ENCODE peak calls at places on chromosomes 5 and 9, in ten cellular contexts. O is sigmoid colon, U is PC-3, K is cardiac fibroblast, Z is chondrocyte, C is body of pancreas, F is heart left ventricle, P is breast epithelium, I is tibial nerve, Q is HCT116. L is an unnamed sample.

GRCh38 chr5:1564182-1564748 is 40.5 kb upstream of the LPCAT1 start:
- DNase-seq in O (no peak), U (peak), K (peak), Z (no peak), C (no peak), F (peak), P (no peak), I (peak), Q (peak), L (peak)

GRCh38 chr9:112041536-112042243 is 133.4 kb downstream of the SUSD1 start:
- DNase-seq in O (peak), U (peak), K (peak), Z (peak), C (peak), F (peak), P (no peak), I (no peak), Q (peak), L (no peak)

GRCh38 chr5:34625246-34625645 is 30.9 kb upstream of the RAI14 start:
- DNase-seq in O (no peak), U (no peak), K (no peak), Z (no peak), C (no peak), F (no peak), P (no peak), I (no peak), Q (no peak), L (no peak)

GRCh38 chr5:132883261-132883834 is 9.9 kb downstream of the LEAP2 start:
- DNase-seq in O (peak), U (peak), K (peak), Z (no peak), C (peak), F (peak), P (peak), I (peak), Q (peak), L (no peak)

GRCh38 chr9:127361561-127361960 is 35.4 kb upstream of the SLC2A8 start:
- DNase-seq in O (no peak), U (no peak), K (no peak), Z (no peak), C (no peak), F (no peak), P (no peak), I (no peak), Q (no peak), L (no peak)

GRCh38 chr9:107389617-107390071 is 99.9 kb downstream of the KLF4 start:
- DNase-seq in O (peak), U (peak), K (peak), Z (no peak), C (peak), F (peak), P (peak), I (peak), Q (no peak), L (peak)

GRCh38 chr5:142568996-142569335 is 116.9 kb downstream of the FGF1 start:
- DNase-seq in O (no peak), U (no peak), K (no peak), Z (no peak), C (no peak), F (no peak), P (no peak), I (no peak), Q (no peak), L (no peak)

GRCh38 chr5:118548761-118549160 is 439.6 kb downstream of the DTWD2 start:
- DNase-seq in O (no peak), U (peak), K (peak), Z (no peak), C (no peak), F (no peak), P (no peak), I (no peak), Q (no peak), L (no peak)

GRCh38 chr9:133589454-133590227 is 19.5 kb downstream of the FAM163B start:
- DNase-seq in O (no peak), U (no peak), K (no peak), Z (no peak), C (no peak), F (no peak), P (no peak), I (no peak), Q (peak), L (no peak)

GRCh38 chr5:95961617-95962474 is at the start of gene ELL2:
- DNase-seq in O (peak), U (peak), K (peak), Z (peak), C (peak), F (peak), P (peak), I (peak), Q (peak), L (peak)

GRCh38 chr5:36692791-36693763 is 86.7 kb downstream of the SLC1A3 start:
- DNase-seq in O (peak), U (peak), K (peak), Z (no peak), C (peak), F (peak), P (peak), I (peak), Q (peak), L (peak)

GRCh38 chr5:134118212-134118611 is 3.7 kb downstream of the TCF7 start:
- DNase-seq in O (no peak), U (no peak), K (no peak), Z (no peak), C (no peak), F (no peak), P (no peak), I (no peak), Q (no peak), L (no peak)

GRCh38 chr9:119986205-119986604 is 593.8 kb downstream of the CDK5RAP2 start:
- DNase-seq in O (no peak), U (no peak), K (no peak), Z (no peak), C (no peak), F (no peak), P (no peak), I (no peak), Q (no peak), L (no peak)

GRCh38 chr9:134396258-134396742 is 70.0 kb downstream of the RXRA start:
- DNase-seq in O (no peak), U (no peak), K (no peak), Z (no peak), C (no peak), F (peak), P (no peak), I (no peak), Q (no peak), L (no peak)

GRCh38 chr9:4927043-4927471 is 58.0 kb upstream of the JAK2 start:
- DNase-seq in O (no peak), U (no peak), K (peak), Z (no peak), C (no peak), F (no peak), P (no peak), I (no peak), Q (no peak), L (no peak)

GRCh38 chr5:147685991-147686390 is 96.5 kb downstream of the JAKMIP2 start:
- DNase-seq in O (no peak), U (peak), K (no peak), Z (no peak), C (no peak), F (no peak), P (no peak), I (no peak), Q (no peak), L (no peak)

GRCh38 chr5:111772456-111772855 is 15.5 kb upstream of the NREP start:
- DNase-seq in O (no peak), U (peak), K (no peak), Z (no peak), C (no peak), F (no peak), P (no peak), I (no peak), Q (no peak), L (no peak)

GRCh38 chr9:89657765-89658164 is 53.0 kb downstream of the GADD45G start:
- DNase-seq in O (no peak), U (no peak), K (no peak), Z (no peak), C (no peak), F (no peak), P (no peak), I (no peak), Q (no peak), L (no peak)

GRCh38 chr5:446864-447263 is 3.9 kb downstream of the EXOC3 start:
- DNase-seq in O (peak), U (peak), K (peak), Z (no peak), C (no peak), F (no peak), P (no peak), I (no peak), Q (peak), L (no peak)

GRCh38 chr9:137188490-137189296 is at the start of the genes ANAPC2 and SSNA1:
- DNase-seq in O (peak), U (peak), K (peak), Z (no peak), C (peak), F (peak), P (peak), I (peak), Q (peak), L (peak)

GRCh38 chr9:137191691-137192447 is 3.4 kb downstream of the SSNA1 start:
- DNase-seq in O (no peak), U (no peak), K (no peak), Z (no peak), C (no peak), F (no peak), P (no peak), I (no peak), Q (no peak), L (no peak)

GRCh38 chr9:137191245-137191644 is 2.8 kb downstream of the SSNA1 start:
- DNase-seq in O (no peak), U (no peak), K (no peak), Z (no peak), C (no peak), F (no peak), P (no peak), I (no peak), Q (no peak), L (no peak)

GRCh38 chr9:137189297-137190295 is 1.1 kb downstream of the SSNA1 start:
- DNase-seq in O (no peak), U (no peak), K (no peak), Z (no peak), C (peak), F (no peak), P (no peak), I (no peak), Q (no peak), L (no peak)

GRCh38 chr9:137190315-137190853 is 1.9 kb downstream of the SSNA1 start:
- DNase-seq in O (no peak), U (peak), K (no peak), Z (no peak), C (peak), F (no peak), P (no peak), I (no peak), Q (no peak), L (no peak)
- TF ChIP-seq CTCF in O (no peak), U (peak), K (no peak), Z (no peak), C (peak), F (no peak), P (no peak), I (no peak), Q (peak), L (no peak)

GRCh38 chr9:137620581-137620980 is 1.8 kb downstream of the EHMT1 start:
- DNase-seq in O (no peak), U (no peak), K (no peak), Z (no peak), C (no peak), F (no peak), P (no peak), I (no peak), Q (no peak), L (no peak)

GRCh38 chr9:137626448-137626847 is 7.6 kb downstream of the EHMT1 start:
- DNase-seq in O (no peak), U (no peak), K (no peak), Z (no peak), C (no peak), F (no peak), P (no peak), I (no peak), Q (no peak), L (no peak)

GRCh38 chr9:137618105-137619067 is at the start of gene EHMT1:
- DNase-seq in O (peak), U (peak), K (peak), Z (peak), C (peak), F (peak), P (peak), I (peak), Q (peak), L (peak)

GRCh38 chr9:137619240-137620090 is 660 bp downstream of the EHMT1 start:
- DNase-seq in O (peak), U (peak), K (peak), Z (no peak), C (peak), F (no peak), P (no peak), I (no peak), Q (no peak), L (peak)

GRCh38 chr9:137621131-137621757 is 2.4 kb downstream of the EHMT1 start:
- DNase-seq in O (no peak), U (peak), K (peak), Z (no peak), C (no peak), F (no peak), P (no peak), I (no peak), Q (no peak), L (no peak)
- TF ChIP-seq CTCF in O (no peak), U (peak), K (peak), Z (peak), C (peak), F (no peak), P (peak), I (peak), Q (peak), L (no peak)

DNA sequence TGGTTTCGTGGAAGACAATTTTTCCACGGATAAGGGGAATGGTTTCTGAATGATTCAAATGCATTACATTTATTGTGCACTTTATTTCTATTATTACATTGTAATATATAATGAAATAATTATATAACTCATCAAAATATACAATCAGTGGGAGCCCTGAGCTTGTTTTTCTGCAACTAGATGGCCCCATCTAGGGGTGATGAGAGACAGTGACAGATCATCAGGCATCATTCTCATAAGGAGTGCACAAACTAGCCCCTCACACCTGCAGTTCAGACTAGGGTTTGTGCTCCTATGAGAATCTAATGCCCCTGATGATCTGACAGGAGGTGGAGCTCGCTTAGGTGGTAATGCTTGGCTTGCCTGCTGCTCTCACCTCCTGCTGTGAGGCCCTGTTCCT is 6.4 kb downstream of the ISCA1 start:
- DNase-seq in O (no peak), U (no peak), K (no peak), Z (no peak), C (no peak), F (no peak), P (no peak), I (no peak), Q (no peak), L (no peak)
- TF ChIP-seq CTCF in O (no peak), U (no peak), K (peak), Z (peak), C (no peak), F (peak), P (no peak), I (no peak), Q (peak), L (no peak)

GRCh38 chr5:94613583-94613982 is 4.8 kb downstream of the KIAA0825 start:
- DNase-seq in O (no peak), U (peak), K (peak), Z (no peak), C (no peak), F (no peak), P (no peak), I (no peak), Q (peak), L (no peak)
- TF ChIP-seq CTCF in O (no peak), U (peak), K (peak), Z (peak), C (peak), F (no peak), P (no peak), I (no peak), Q (peak), L (no peak)

GRCh38 chr5:79255786-79256557 is 20.0 kb downstream of the JMY start:
- DNase-seq in O (no peak), U (peak), K (peak), Z (no peak), C (peak), F (no peak), P (no peak), I (no peak), Q (peak), L (no peak)
- TF ChIP-seq CTCF in O (no peak), U (peak), K (peak), Z (peak), C (peak), F (peak), P (no peak), I (no peak), Q (peak), L (no peak)

GRCh38 chr9:23663536-23663935 is 162.5 kb downstream of the ELAVL2 start:
- DNase-seq in O (no peak), U (peak), K (no peak), Z (no peak), C (no peak), F (no peak), P (no peak), I (no peak), Q (no peak), L (no peak)

GRCh38 chr9:23663946-23664345 is 162.1 kb downstream of the ELAVL2 start:
- DNase-seq in O (no peak), U (no peak), K (no peak), Z (no peak), C (no peak), F (no peak), P (no peak), I (no peak), Q (no peak), L (no peak)

GRCh38 chr9:23663125-23663524 is 162.9 kb downstream of the ELAVL2 start:
- DNase-seq in O (no peak), U (no peak), K (no peak), Z (no peak), C (no peak), F (no peak), P (no peak), I (no peak), Q (no peak), L (no peak)

GRCh38 chr9:23665635-23666034 is 160.4 kb downstream of the ELAVL2 start:
- DNase-seq in O (no peak), U (no peak), K (no peak), Z (no peak), C (no peak), F (no peak), P (no peak), I (no peak), Q (no peak), L (no peak)

DNA sequence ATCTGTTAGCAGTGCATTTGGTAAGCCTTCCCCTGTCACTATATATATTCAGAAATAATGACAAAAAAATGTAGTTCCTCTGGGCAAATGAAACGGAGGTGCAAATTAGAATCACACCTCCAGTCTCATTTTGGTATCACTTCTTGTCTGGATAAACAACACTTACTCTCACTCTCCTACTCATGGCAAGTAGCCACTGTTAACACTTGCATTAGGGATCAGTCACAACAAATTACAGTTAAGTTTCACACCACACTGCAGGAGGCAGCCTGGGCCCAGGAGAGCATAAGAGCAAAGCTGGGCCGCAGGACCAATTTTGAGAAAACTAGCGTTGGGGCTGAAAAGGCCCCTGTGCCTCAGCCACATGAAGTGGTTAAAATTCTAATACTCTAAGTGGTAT is 161.0 kb downstream of the ELAVL2 start:
- DNase-seq in O (no peak), U (no peak), K (no peak), Z (no peak), C (no peak), F (no peak), P (no peak), I (no peak), Q (no peak), L (no peak)
- TF ChIP-seq CTCF in O (no peak), U (no peak), K (no peak), Z (no peak), C (no peak), F (no peak), P (no peak), I (no peak), Q (no peak), L (no peak)

DNA sequence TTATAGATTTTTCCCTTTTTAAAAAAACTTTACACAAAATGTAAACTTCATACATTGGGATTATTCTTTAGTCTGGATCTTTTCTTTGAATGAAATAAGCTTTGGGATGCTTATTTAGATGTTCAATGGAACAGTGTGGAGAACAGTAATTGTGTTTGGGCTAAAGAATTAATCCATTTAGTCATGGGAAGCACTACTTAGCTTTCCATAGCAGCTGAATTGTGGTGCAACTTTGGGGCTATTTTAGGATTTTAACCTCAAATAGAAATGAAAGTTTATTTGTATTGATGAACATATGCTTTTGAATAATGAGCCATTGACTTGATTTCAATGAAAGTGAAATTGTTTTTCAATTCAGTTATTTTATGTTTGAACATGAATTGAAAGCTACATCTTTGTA is 72.4 kb downstream of the ZCCHC7 start:
- DNase-seq in O (no peak), U (no peak), K (no peak), Z (no peak), C (no peak), F (no peak), P (no peak), I (no peak), Q (no peak), L (no peak)
- TF ChIP-seq CTCF in O (no peak), U (no peak), K (no peak), Z (no peak), C (no peak), F (no peak), P (no peak), I (no peak), Q (no peak), L (no peak)

GRCh38 chr5:168570490-168571328 is 8.5 kb downstream of the PANK3 start:
- DNase-seq in O (no peak), U (no peak), K (no peak), Z (no peak), C (no peak), F (no peak), P (no peak), I (no peak), Q (no peak), L (no peak)
- TF ChIP-seq CTCF in O (no peak), U (no peak), K (no peak), Z (no peak), C (no peak), F (no peak), P (no peak), I (no peak), Q (no peak), L (no peak)

GRCh38 chr5:120532835-120533234 is 68.7 kb downstream of the PRR16 start:
- DNase-seq in O (no peak), U (no peak), K (no peak), Z (no peak), C (no peak), F (no peak), P (no peak), I (no peak), Q (peak), L (no peak)
- TF ChIP-seq CTCF in O (no peak), U (no peak), K (peak), Z (peak), C (no peak), F (no peak), P (no peak), I (no peak), Q (peak), L (no peak)

DNA sequence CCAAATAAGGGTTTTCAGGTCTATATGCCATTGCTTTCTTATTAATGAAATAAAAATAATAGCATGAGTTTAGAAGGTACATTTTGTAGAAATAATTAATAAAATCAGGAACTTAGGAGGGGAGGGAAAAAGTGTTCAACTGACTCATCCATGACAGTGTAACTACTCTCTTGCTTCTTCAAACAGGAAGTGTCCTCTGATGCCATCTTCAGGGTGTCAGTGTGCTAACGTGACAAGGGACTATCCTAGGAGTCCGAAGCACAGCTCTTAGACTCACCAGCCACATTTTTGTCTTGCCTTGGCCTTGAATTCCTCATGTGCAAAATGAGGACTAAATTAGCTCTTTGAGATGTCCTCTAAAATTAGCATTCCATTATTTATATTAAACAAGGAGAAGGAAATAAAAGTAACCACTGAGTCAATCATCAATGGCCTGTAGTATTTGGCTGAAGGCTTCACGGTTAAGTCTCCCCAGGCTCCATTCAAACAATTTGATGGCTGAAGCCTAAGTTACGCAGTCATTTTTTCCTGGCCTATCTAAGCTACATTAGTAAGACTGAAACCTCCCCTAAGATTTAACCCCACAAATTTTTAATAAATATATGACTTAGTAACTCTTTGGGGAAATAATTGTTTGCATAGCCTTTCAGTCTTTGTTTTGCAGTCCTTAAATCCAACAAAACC is 151.1 kb downstream of the ARL15 start:
- DNase-seq in O (no peak), U (no peak), K (no peak), Z (no peak), C (no peak), F (no peak), P (no peak), I (no peak), Q (no peak), L (no peak)
- TF ChIP-seq CTCF in O (no peak), U (no peak), K (no peak), Z (peak), C (no peak), F (no peak), P (no peak), I (no peak), Q (no peak), L (no peak)